ENCODE peak calls at places on chromosomes 3 and 15, in eight cellular contexts. One of them, this sample, is unnamed.

GRCh38 chr15:28094732-28095521 is 4.2 kb downstream of the OCA2 start:
- DNase-seq in GM12865: no peak
- DNase-seq in left ventricle myocardium superior: peak
- DNase-seq in RWPE2: no peak
- DNase-seq in germinal center: peak
- DNase-seq in foreskin melanocyte: no peak
- DNase-seq in stimulated activated CD8-positive, alpha-beta memory T cell treated with anti-CD3 and anti-CD28 coated beads, Interleukin-7, amount 100 ng/mL, for 24 hours: no peak
- DNase-seq in WERI-Rb-1: no peak
- DNase-seq in this sample: no peak

GRCh38 chr15:89888214-89888804 is 5.5 kb downstream of the AP3S2 start:
- DNase-seq in GM12865: peak
- DNase-seq in left ventricle myocardium superior: no peak
- DNase-seq in stimulated activated CD8-positive, alpha-beta memory T cell treated with anti-CD3 and anti-CD28 coated beads, Interleukin-7, amount 100 ng/mL, for 24 hours: no peak
- DNase-seq in RWPE2: no peak
- DNase-seq in foreskin melanocyte: no peak
- DNase-seq in germinal center: no peak
- DNase-seq in WERI-Rb-1: peak
- DNase-seq in this sample: peak

GRCh38 chr3:124026516-124026915 is 34.6 kb upstream of the ROPN1 start:
- DNase-seq in left ventricle myocardium superior: no peak
- DNase-seq in foreskin melanocyte: no peak
- DNase-seq in RWPE2: no peak
- DNase-seq in germinal center: no peak
- DNase-seq in stimulated activated CD8-positive, alpha-beta memory T cell treated with anti-CD3 and anti-CD28 coated beads, Interleukin-7, amount 100 ng/mL, for 24 hours: no peak
- DNase-seq in WERI-Rb-1: no peak
- DNase-seq in GM12865: no peak
- DNase-seq in this sample: no peak

GRCh38 chr3:100205161-100205560 is 55.6 kb upstream of the TBC1D23 start:
- DNase-seq in RWPE2: no peak
- DNase-seq in germinal center: no peak
- DNase-seq in left ventricle myocardium superior: no peak
- DNase-seq in GM12865: no peak
- DNase-seq in foreskin melanocyte: no peak
- DNase-seq in stimulated activated CD8-positive, alpha-beta memory T cell treated with anti-CD3 and anti-CD28 coated beads, Interleukin-7, amount 100 ng/mL, for 24 hours: no peak
- DNase-seq in WERI-Rb-1: no peak
- DNase-seq in this sample: no peak

GRCh38 chr15:70417536-70417935 is 319.8 kb upstream of the TLE3 start:
- DNase-seq in foreskin melanocyte: no peak
- DNase-seq in germinal center: no peak
- DNase-seq in WERI-Rb-1: no peak
- DNase-seq in GM12865: no peak
- DNase-seq in stimulated activated CD8-positive, alpha-beta memory T cell treated with anti-CD3 and anti-CD28 coated beads, Interleukin-7, amount 100 ng/mL, for 24 hours: no peak
- DNase-seq in RWPE2: no peak
- DNase-seq in left ventricle myocardium superior: no peak
- DNase-seq in this sample: no peak

GRCh38 chr15:63462053-63462452 is 42.3 kb upstream of the USP3 start:
- DNase-seq in left ventricle myocardium superior: no peak
- DNase-seq in foreskin melanocyte: no peak
- DNase-seq in RWPE2: no peak
- DNase-seq in stimulated activated CD8-positive, alpha-beta memory T cell treated with anti-CD3 and anti-CD28 coated beads, Interleukin-7, amount 100 ng/mL, for 24 hours: no peak
- DNase-seq in WERI-Rb-1: no peak
- DNase-seq in germinal center: no peak
- DNase-seq in GM12865: no peak
- DNase-seq in this sample: no peak

GRCh38 chr3:78887608-78888011 is 880.2 kb downstream of the ROBO1 start:
- DNase-seq in GM12865: peak
- DNase-seq in WERI-Rb-1: no peak
- DNase-seq in left ventricle myocardium superior: no peak
- DNase-seq in foreskin melanocyte: no peak
- DNase-seq in germinal center: no peak
- DNase-seq in RWPE2: no peak
- DNase-seq in stimulated activated CD8-positive, alpha-beta memory T cell treated with anti-CD3 and anti-CD28 coated beads, Interleukin-7, amount 100 ng/mL, for 24 hours: no peak
- DNase-seq in this sample: no peak

GRCh38 chr3:5267253-5267652 is 79.7 kb downstream of the EDEM1 start:
- DNase-seq in GM12865: no peak
- DNase-seq in foreskin melanocyte: no peak
- DNase-seq in germinal center: no peak
- DNase-seq in RWPE2: no peak
- DNase-seq in left ventricle myocardium superior: no peak
- DNase-seq in stimulated activated CD8-positive, alpha-beta memory T cell treated with anti-CD3 and anti-CD28 coated beads, Interleukin-7, amount 100 ng/mL, for 24 hours: no peak
- DNase-seq in WERI-Rb-1: no peak
- DNase-seq in this sample: no peak

GRCh38 chr3:177109688-177110087 is 87.6 kb downstream of the TBL1XR1 start:
- DNase-seq in foreskin melanocyte: no peak
- DNase-seq in RWPE2: no peak
- DNase-seq in stimulated activated CD8-positive, alpha-beta memory T cell treated with anti-CD3 and anti-CD28 coated beads, Interleukin-7, amount 100 ng/mL, for 24 hours: no peak
- DNase-seq in WERI-Rb-1: no peak
- DNase-seq in GM12865: peak
- DNase-seq in germinal center: no peak
- DNase-seq in left ventricle myocardium superior: no peak
- DNase-seq in this sample: no peak

GRCh38 chr3:124882749-124883148 is 4.4 kb downstream of the ITGB5 start:
- DNase-seq in RWPE2: no peak
- DNase-seq in WERI-Rb-1: no peak
- DNase-seq in foreskin melanocyte: peak
- DNase-seq in stimulated activated CD8-positive, alpha-beta memory T cell treated with anti-CD3 and anti-CD28 coated beads, Interleukin-7, amount 100 ng/mL, for 24 hours: no peak
- DNase-seq in GM12865: no peak
- DNase-seq in germinal center: no peak
- DNase-seq in left ventricle myocardium superior: no peak
- DNase-seq in this sample: no peak

GRCh38 chr3:151559736-151560135 is 98.9 kb upstream of the IGSF10 start:
- DNase-seq in GM12865: no peak
- DNase-seq in RWPE2: no peak
- DNase-seq in germinal center: no peak
- DNase-seq in stimulated activated CD8-positive, alpha-beta memory T cell treated with anti-CD3 and anti-CD28 coated beads, Interleukin-7, amount 100 ng/mL, for 24 hours: no peak
- DNase-seq in foreskin melanocyte: no peak
- DNase-seq in left ventricle myocardium superior: no peak
- DNase-seq in WERI-Rb-1: no peak
- DNase-seq in this sample: no peak

GRCh38 chr3:171056528-171056927 is 30.0 kb upstream of the SLC2A2 start:
- DNase-seq in germinal center: no peak
- DNase-seq in left ventricle myocardium superior: no peak
- DNase-seq in foreskin melanocyte: no peak
- DNase-seq in RWPE2: no peak
- DNase-seq in WERI-Rb-1: no peak
- DNase-seq in stimulated activated CD8-positive, alpha-beta memory T cell treated with anti-CD3 and anti-CD28 coated beads, Interleukin-7, amount 100 ng/mL, for 24 hours: no peak
- DNase-seq in GM12865: no peak
- DNase-seq in this sample: no peak

GRCh38 chr3:169264711-169265110 is 398.8 kb downstream of the MECOM start:
- DNase-seq in WERI-Rb-1: no peak
- DNase-seq in germinal center: no peak
- DNase-seq in RWPE2: no peak
- DNase-seq in foreskin melanocyte: no peak
- DNase-seq in stimulated activated CD8-positive, alpha-beta memory T cell treated with anti-CD3 and anti-CD28 coated beads, Interleukin-7, amount 100 ng/mL, for 24 hours: no peak
- DNase-seq in GM12865: no peak
- DNase-seq in left ventricle myocardium superior: peak
- DNase-seq in this sample: no peak

GRCh38 chr3:23376516-23377248 is 173.6 kb downstream of the UBE2E2 start:
- DNase-seq in WERI-Rb-1: no peak
- DNase-seq in left ventricle myocardium superior: no peak
- DNase-seq in GM12865: no peak
- DNase-seq in RWPE2: no peak
- DNase-seq in germinal center: no peak
- DNase-seq in foreskin melanocyte: no peak
- DNase-seq in stimulated activated CD8-positive, alpha-beta memory T cell treated with anti-CD3 and anti-CD28 coated beads, Interleukin-7, amount 100 ng/mL, for 24 hours: no peak
- DNase-seq in this sample: no peak

GRCh38 chr3:126539558-126540250 is 15.7 kb downstream of the CHST13 start:
- DNase-seq in left ventricle myocardium superior: no peak
- DNase-seq in WERI-Rb-1: peak
- DNase-seq in stimulated activated CD8-positive, alpha-beta memory T cell treated with anti-CD3 and anti-CD28 coated beads, Interleukin-7, amount 100 ng/mL, for 24 hours: no peak
- DNase-seq in germinal center: no peak
- DNase-seq in foreskin melanocyte: no peak
- DNase-seq in GM12865: no peak
- DNase-seq in RWPE2: peak
- DNase-seq in this sample: no peak

GRCh38 chr3:125684199-125684598 is 88.9 kb upstream of the OSBPL11 start:
- DNase-seq in RWPE2: no peak
- DNase-seq in stimulated activated CD8-positive, alpha-beta memory T cell treated with anti-CD3 and anti-CD28 coated beads, Interleukin-7, amount 100 ng/mL, for 24 hours: no peak
- DNase-seq in left ventricle myocardium superior: peak
- DNase-seq in GM12865: no peak
- DNase-seq in germinal center: no peak
- DNase-seq in WERI-Rb-1: peak
- DNase-seq in foreskin melanocyte: no peak
- DNase-seq in this sample: no peak

GRCh38 chr3:181402347-181402746 is 309.4 kb upstream of the SOX2 start:
- DNase-seq in stimulated activated CD8-positive, alpha-beta memory T cell treated with anti-CD3 and anti-CD28 coated beads, Interleukin-7, amount 100 ng/mL, for 24 hours: no peak
- DNase-seq in WERI-Rb-1: no peak
- DNase-seq in germinal center: no peak
- DNase-seq in foreskin melanocyte: no peak
- DNase-seq in left ventricle myocardium superior: no peak
- DNase-seq in GM12865: no peak
- DNase-seq in RWPE2: no peak
- DNase-seq in this sample: no peak

GRCh38 chr3:149575213-149575961 is 82.4 kb downstream of the WWTR1 start:
- DNase-seq in germinal center: no peak
- DNase-seq in left ventricle myocardium superior: peak
- DNase-seq in RWPE2: peak
- DNase-seq in stimulated activated CD8-positive, alpha-beta memory T cell treated with anti-CD3 and anti-CD28 coated beads, Interleukin-7, amount 100 ng/mL, for 24 hours: no peak
- DNase-seq in GM12865: peak
- DNase-seq in WERI-Rb-1: no peak
- DNase-seq in foreskin melanocyte: no peak
- DNase-seq in this sample: no peak

GRCh38 chr3:142888484-142889262 is at the start of gene PCOLCE2:
- DNase-seq in germinal center: peak
- DNase-seq in GM12865: peak
- DNase-seq in WERI-Rb-1: peak
- DNase-seq in stimulated activated CD8-positive, alpha-beta memory T cell treated with anti-CD3 and anti-CD28 coated beads, Interleukin-7, amount 100 ng/mL, for 24 hours: no peak
- DNase-seq in foreskin melanocyte: peak
- DNase-seq in left ventricle myocardium superior: peak
- DNase-seq in RWPE2: peak
- DNase-seq in this sample: peak

GRCh38 chr3:182129745-182130144 is 418.0 kb downstream of the SOX2 start:
- DNase-seq in GM12865: no peak
- DNase-seq in foreskin melanocyte: no peak
- DNase-seq in stimulated activated CD8-positive, alpha-beta memory T cell treated with anti-CD3 and anti-CD28 coated beads, Interleukin-7, amount 100 ng/mL, for 24 hours: no peak
- DNase-seq in RWPE2: no peak
- DNase-seq in WERI-Rb-1: no peak
- DNase-seq in germinal center: no peak
- DNase-seq in left ventricle myocardium superior: no peak
- DNase-seq in this sample: no peak

GRCh38 chr3:115581347-115582135 is 41.8 kb upstream of the GAP43 start:
- DNase-seq in germinal center: no peak
- DNase-seq in GM12865: no peak
- DNase-seq in RWPE2: no peak
- DNase-seq in WERI-Rb-1: no peak
- DNase-seq in left ventricle myocardium superior: peak
- DNase-seq in foreskin melanocyte: peak
- DNase-seq in stimulated activated CD8-positive, alpha-beta memory T cell treated with anti-CD3 and anti-CD28 coated beads, Interleukin-7, amount 100 ng/mL, for 24 hours: no peak
- DNase-seq in this sample: no peak

GRCh38 chr3:41715376-41715775 is 246.5 kb downstream of the ULK4 start:
- DNase-seq in germinal center: no peak
- DNase-seq in WERI-Rb-1: no peak
- DNase-seq in stimulated activated CD8-positive, alpha-beta memory T cell treated with anti-CD3 and anti-CD28 coated beads, Interleukin-7, amount 100 ng/mL, for 24 hours: no peak
- DNase-seq in left ventricle myocardium superior: no peak
- DNase-seq in RWPE2: no peak
- DNase-seq in GM12865: no peak
- DNase-seq in foreskin melanocyte: no peak
- DNase-seq in this sample: no peak

GRCh38 chr3:25648107-25648535 is 16.6 kb downstream of the TOP2B start:
- DNase-seq in foreskin melanocyte: peak
- DNase-seq in left ventricle myocardium superior: no peak
- DNase-seq in RWPE2: no peak
- DNase-seq in GM12865: peak
- DNase-seq in germinal center: peak
- DNase-seq in WERI-Rb-1: peak
- DNase-seq in stimulated activated CD8-positive, alpha-beta memory T cell treated with anti-CD3 and anti-CD28 coated beads, Interleukin-7, amount 100 ng/mL, for 24 hours: peak
- DNase-seq in this sample: peak

GRCh38 chr15:64006642-64007041 is 39.6 kb downstream of the DAPK2 start:
- DNase-seq in WERI-Rb-1: no peak
- DNase-seq in left ventricle myocardium superior: no peak
- DNase-seq in stimulated activated CD8-positive, alpha-beta memory T cell treated with anti-CD3 and anti-CD28 coated beads, Interleukin-7, amount 100 ng/mL, for 24 hours: no peak
- DNase-seq in germinal center: no peak
- DNase-seq in RWPE2: no peak
- DNase-seq in GM12865: no peak
- DNase-seq in foreskin melanocyte: no peak
- DNase-seq in this sample: no peak